ENCODE peak calls at places on chromosomes 3 and 15, in seven cellular contexts. K is EH, B is tibial artery, C is H4, P is dorsolateral prefrontal cortex, O is renal cortical epithelial cell, N is amniotic stem cell. M is an unnamed sample.
A peak's percentile ranks its signal among the peaks of the same experiment; 100 is the strongest.

GRCh38 chr3:172709776-172710708 is 825 bp downstream of the NCEH1 start:
- DNase-seq in P (peak; percentile 46), B (peak; percentile 61), O (peak; percentile 37), N (peak; percentile 11), K (peak; percentile 66), C (no peak), M (no peak)

GRCh38 chr15:48828906-48829305 is 18.0 kb upstream of the CEP152 start:
- DNase-seq in O (no peak), C (no peak), K (no peak), N (no peak), B (no peak), P (no peak), M (no peak)

GRCh38 chr3:62562596-62562995 is 189.2 kb upstream of the FEZF2 start:
- DNase-seq in N (no peak), B (peak; percentile 45), O (peak; percentile 22), K (no peak), P (no peak), C (no peak), M (no peak)

GRCh38 chr15:31391687-31392671 is 65.3 kb downstream of the KLF13 start:
- DNase-seq in N (peak; percentile 28), O (peak; percentile 73), C (peak; percentile 24), P (peak; percentile 62), K (peak; percentile 88), B (peak; percentile 93), M (no peak)

GRCh38 chr3:64259646-64260045 is 34.4 kb upstream of the PRICKLE2 start:
- DNase-seq in O (no peak), N (no peak), C (no peak), K (peak; percentile 68), P (no peak), B (no peak), M (no peak)

GRCh38 chr3:155517907-155518306 is 224.4 kb upstream of the STRIT1 start:
- DNase-seq in N (no peak), O (peak; percentile 3), K (no peak), B (no peak), C (no peak), P (no peak), M (no peak)

GRCh38 chr3:186464424-186465093 is 79.6 kb downstream of the CRYGS start:
- DNase-seq in O (no peak), P (no peak), K (no peak), B (no peak), N (no peak), C (no peak), M (no peak)

GRCh38 chr3:133038731-133039398 is 674 bp downstream of the TMEM108 start:
- DNase-seq in N (no peak), K (no peak), C (no peak), O (no peak), B (no peak), P (peak; percentile 46), M (no peak)

GRCh38 chr3:12898980-12899755 is 57.8 kb upstream of the RPL32 start:
- DNase-seq in K (no peak), O (no peak), N (no peak), C (no peak), P (no peak), B (no peak), M (no peak)

GRCh38 chr3:80734483-80734882 is 966.7 kb upstream of the ROBO1 start:
- DNase-seq in B (no peak), C (no peak), K (no peak), O (no peak), P (no peak), N (no peak), M (no peak)

GRCh38 chr15:94963953-94964352 is 732.6 kb downstream of the MCTP2 start:
- DNase-seq in N (no peak), P (no peak), C (no peak), B (no peak), O (no peak), K (no peak), M (no peak)

GRCh38 chr3:13332158-13332557 is 88.0 kb downstream of the NUP210 start:
- DNase-seq in K (no peak), O (no peak), B (no peak), N (no peak), C (no peak), P (no peak), M (no peak)

GRCh38 chr15:55222588-55222987 is 25.8 kb upstream of the RSL24D1 start:
- DNase-seq in B (no peak), N (no peak), P (no peak), C (no peak), K (no peak), O (no peak), M (no peak)

GRCh38 chr3:106860182-106860581 is 517.1 kb upstream of the CCDC54 start:
- DNase-seq in B (no peak), K (no peak), N (no peak), C (no peak), O (no peak), P (no peak), M (no peak)

GRCh38 chr3:64687381-64687780 is 419 bp downstream of the ADAMTS9 start:
- DNase-seq in C (no peak), P (no peak), K (no peak), O (no peak), B (no peak), N (no peak), M (no peak)

GRCh38 chr15:93664180-93664951 is 567.0 kb upstream of the MCTP2 start:
- DNase-seq in K (no peak), B (no peak), O (no peak), C (no peak), P (no peak), N (no peak), M (no peak)

GRCh38 chr3:23219117-23219516 is 16.0 kb downstream of the UBE2E2 start:
- DNase-seq in N (no peak), B (no peak), C (no peak), P (no peak), O (peak; percentile 47), K (peak; percentile 27), M (no peak)

GRCh38 chr3:5051772-5052171 is 70.3 kb upstream of the ARL8B start:
- DNase-seq in O (peak; percentile 30), N (no peak), P (no peak), C (no peak), K (no peak), B (no peak), M (no peak)

GRCh38 chr3:186515115-186515514 is 29.1 kb downstream of the CRYGS start:
- DNase-seq in C (no peak), K (no peak), N (no peak), O (no peak), P (no peak), B (no peak), M (no peak)

GRCh38 chr3:186825294-186825821 is 17.2 kb upstream of the ADIPOQ start:
- DNase-seq in B (no peak), O (peak; percentile 59), K (peak; percentile 71), C (no peak), P (peak; percentile 76), N (no peak), M (no peak)

GRCh38 chr3:191246628-191247027 is 47.6 kb downstream of the OSTN start:
- DNase-seq in P (no peak), B (no peak), N (peak; percentile 16), C (peak; percentile 65), K (peak; percentile 93), O (peak; percentile 73), M (no peak)

GRCh38 chr15:80440024-80440423 is 35.8 kb downstream of the ARNT2 start:
- DNase-seq in O (no peak), K (no peak), C (no peak), N (no peak), P (no peak), B (no peak), M (no peak)

GRCh38 chr15:80309769-80310384 is 57.9 kb upstream of the CTXND1 start:
- DNase-seq in N (no peak), K (peak; percentile 44), P (no peak), B (no peak), C (peak; percentile 25), O (peak; percentile 25), M (no peak)

GRCh38 chr3:197050511-197050910 is 20.9 kb upstream of the MELTF start:
- DNase-seq in P (no peak), C (no peak), O (no peak), N (no peak), K (no peak), B (no peak), M (no peak)

GRCh38 chr15:91525746-91526145 is 327.8 kb upstream of the SLCO3A1 start:
- DNase-seq in N (no peak), K (no peak), O (no peak), B (no peak), P (no peak), C (no peak), M (no peak)

GRCh38 chr15:35994861-35995260 is 448.9 kb upstream of the DPH6 start:
- DNase-seq in O (no peak), C (no peak), B (no peak), K (no peak), P (no peak), N (no peak), M (no peak)

GRCh38 chr3:54122046-54122801 is at the start of gene CACNA2D3:
- DNase-seq in K (peak; percentile 13), C (peak; percentile 22), B (no peak), O (peak; percentile 16), P (no peak), N (no peak), M (no peak)

GRCh38 chr15:24760066-24760465 is 84.5 kb downstream of the NPAP1 start:
- DNase-seq in P (no peak), K (no peak), N (no peak), B (no peak), O (no peak), C (no peak), M (no peak)

GRCh38 chr3:168427830-168428471 is 332.2 kb upstream of the GOLIM4 start:
- DNase-seq in N (no peak), P (no peak), B (no peak), K (no peak), C (no peak), O (no peak), M (no peak)

GRCh38 chr3:66224220-66224619 is 3.4 kb downstream of the SLC25A26 start:
- DNase-seq in C (no peak), K (no peak), P (no peak), N (no peak), O (peak; percentile 71), B (no peak), M (no peak)

GRCh38 chr3:12195231-12195630 is 36.5 kb upstream of the TIMP4 start:
- DNase-seq in K (peak; percentile 39), O (peak; percentile 52), N (no peak), P (no peak), B (no peak), C (no peak), M (no peak)

GRCh38 chr3:76010252-76010651 is 224.9 kb upstream of the ZNF717 start:
- DNase-seq in K (no peak), B (no peak), C (no peak), N (no peak), P (no peak), O (no peak), M (no peak)

GRCh38 chr3:114389156-114389555 is 95.3 kb downstream of the TIGIT start:
- DNase-seq in C (no peak), N (no peak), B (no peak), P (no peak), K (no peak), O (no peak), M (no peak)

GRCh38 chr3:40137586-40138295 is 171.8 kb upstream of the EIF1B start:
- DNase-seq in K (peak; percentile 59), P (no peak), C (no peak), O (peak; percentile 11), B (no peak), N (peak; percentile 22), M (no peak)

GRCh38 chr3:136925425-136926190 is 32.2 kb upstream of the IL20RB start:
- DNase-seq in O (no peak), K (no peak), B (no peak), P (no peak), C (no peak), N (no peak), M (no peak)

GRCh38 chr15:98799461-98799971 is 151.2 kb downstream of the IGF1R start:
- DNase-seq in N (no peak), C (peak; percentile 15), B (no peak), P (no peak), O (peak; percentile 69), K (no peak), M (no peak)

M was measured in HFF-Myc.